ENCODE peak calls at places on chromosomes 7 and 10, in eight cellular contexts. D is fibroblast of pulmonary artery, R is brain microvascular endothelial cell, K is AG09309, F is kidney, L is coronary artery, N is lower leg skin, H is mammary epithelial cell. Q is an unnamed sample.

GRCh38 chr7:33904680-33905388 is 505 bp upstream of the BMPER start:
- DNase-seq in D (peak), R (no peak), K (no peak), F (peak), L (peak), N (no peak), H (peak), Q (no peak)

GRCh38 chr7:1637155-1637554 is 32.9 kb upstream of the ELFN1 start:
- DNase-seq in D (no peak), R (no peak), K (no peak), F (no peak), L (no peak), N (no peak), H (peak), Q (no peak)

GRCh38 chr7:91636728-91637127 is 243.8 kb downstream of the MTERF1 start:
- DNase-seq in D (no peak), R (no peak), K (no peak), F (no peak), L (no peak), N (no peak), H (no peak), Q (no peak)

GRCh38 chr10:103859161-103860141 is 4.1 kb upstream of the SH3PXD2A start:
- DNase-seq in D (peak), R (peak), K (no peak), F (no peak), L (no peak), N (peak), H (peak), Q (peak)

GRCh38 chr7:117458977-117459583 is 20.7 kb upstream of the CFTR start:
- DNase-seq in D (peak), R (no peak), K (no peak), F (no peak), L (no peak), N (no peak), H (no peak), Q (peak)

GRCh38 chr10:3625959-3626751 is 158.9 kb downstream of the KLF6 start:
- DNase-seq in D (peak), R (peak), K (peak), F (no peak), L (no peak), N (no peak), H (peak), Q (peak)

GRCh38 chr7:106448346-106448991 is 163.7 kb upstream of the NAMPT start:
- DNase-seq in D (no peak), R (no peak), K (no peak), F (no peak), L (no peak), N (no peak), H (no peak), Q (no peak)

GRCh38 chr7:124155400-124156022 is 122.6 kb upstream of the TMEM229A start:
- DNase-seq in D (peak), R (no peak), K (no peak), F (no peak), L (no peak), N (no peak), H (peak), Q (peak)

GRCh38 chr7:41874206-41874770 is 171.4 kb upstream of the INHBA start:
- DNase-seq in D (no peak), R (no peak), K (no peak), F (no peak), L (no peak), N (no peak), H (no peak), Q (no peak)

GRCh38 chr7:7911756-7912155 is 56.8 kb upstream of the GLCCI1 start:
- DNase-seq in D (no peak), R (no peak), K (no peak), F (no peak), L (no peak), N (no peak), H (no peak), Q (no peak)

GRCh38 chr10:103448751-103449150 is 3.4 kb downstream of the CALHM2 start:
- DNase-seq in D (peak), R (peak), K (peak), F (no peak), L (no peak), N (peak), H (peak), Q (peak)

GRCh38 chr7:144869072-144869471 is 33.2 kb upstream of the TPK1 start:
- DNase-seq in D (no peak), R (no peak), K (no peak), F (no peak), L (no peak), N (no peak), H (no peak), Q (no peak)

GRCh38 chr7:115054478-115055122 is 132.7 kb downstream of the MDFIC start:
- DNase-seq in D (no peak), R (no peak), K (no peak), F (no peak), L (no peak), N (no peak), H (no peak), Q (no peak)

GRCh38 chr10:61187601-61188000 is 243.6 kb upstream of the RHOBTB1 start:
- DNase-seq in D (no peak), R (no peak), K (no peak), F (no peak), L (no peak), N (no peak), H (no peak), Q (no peak)

GRCh38 chr7:44077681-44078091 is 4.6 kb downstream of the POLM start:
- DNase-seq in D (no peak), R (no peak), K (no peak), F (peak), L (no peak), N (no peak), H (no peak), Q (no peak)

GRCh38 chr7:99041526-99041925 is 102.4 kb downstream of the SMURF1 start:
- DNase-seq in D (no peak), R (no peak), K (no peak), F (no peak), L (no peak), N (no peak), H (no peak), Q (no peak)

GRCh38 chr7:28296571-28297483 is 115.5 kb upstream of the CREB5 start:
- DNase-seq in D (peak), R (no peak), K (no peak), F (no peak), L (no peak), N (no peak), H (peak), Q (peak)

GRCh38 chr7:106865130-106866115 is at the start of gene PIK3CG:
- DNase-seq in D (peak), R (no peak), K (no peak), F (no peak), L (no peak), N (no peak), H (no peak), Q (no peak)

GRCh38 chr7:93914581-93915066 is 6.9 kb upstream of the GNG11 start:
- DNase-seq in D (peak), R (no peak), K (no peak), F (no peak), L (no peak), N (no peak), H (peak), Q (peak)

GRCh38 chr7:34016876-34017275 is 111.5 kb downstream of the BMPER start:
- DNase-seq in D (no peak), R (no peak), K (no peak), F (no peak), L (no peak), N (no peak), H (no peak), Q (no peak)

GRCh38 chr7:72267291-72267800 is 144.8 kb downstream of the CALN1 start:
- DNase-seq in D (no peak), R (no peak), K (no peak), F (no peak), L (no peak), N (no peak), H (no peak), Q (no peak)

GRCh38 chr7:10939237-10939910 is 34.3 kb upstream of the PHF14 start:
- DNase-seq in D (no peak), R (no peak), K (no peak), F (no peak), L (no peak), N (no peak), H (peak), Q (no peak)

GRCh38 chr7:130371059-130371458 is 9.2 kb upstream of the CPA1 start:
- DNase-seq in D (peak), R (no peak), K (no peak), F (peak), L (no peak), N (peak), H (peak), Q (peak)

GRCh38 chr7:35007768-35008167 is 29.5 kb downstream of the DPY19L1 start:
- DNase-seq in D (no peak), R (no peak), K (no peak), F (no peak), L (no peak), N (no peak), H (no peak), Q (no peak)

GRCh38 chr7:137890449-137890916 is 43.7 kb upstream of the DGKI start:
- DNase-seq in D (no peak), R (no peak), K (no peak), F (no peak), L (no peak), N (no peak), H (no peak), Q (no peak)

GRCh38 chr7:99473315-99473596 is 566 bp downstream of the ZNF789 start:
- DNase-seq in D (peak), R (peak), K (peak), F (no peak), L (no peak), N (no peak), H (peak), Q (peak)

GRCh38 chr7:54773472-54774399 is 14.7 kb upstream of the SEC61G start:
- DNase-seq in D (peak), R (peak), K (peak), F (peak), L (no peak), N (peak), H (peak), Q (peak)

GRCh38 chr10:22243321-22243720 is 25.5 kb upstream of the EBLN1 start:
- DNase-seq in D (no peak), R (no peak), K (no peak), F (no peak), L (no peak), N (no peak), H (no peak), Q (no peak)

GRCh38 chr10:3786295-3786981 is 1.4 kb upstream of the KLF6 start:
- DNase-seq in D (peak), R (no peak), K (no peak), F (peak), L (peak), N (peak), H (peak), Q (peak)

GRCh38 chr10:87915989-87916388 is 52.6 kb downstream of the PTEN start:
- DNase-seq in D (peak), R (no peak), K (no peak), F (no peak), L (no peak), N (no peak), H (peak), Q (peak)

GRCh38 chr10:92124020-92124419 is 166.9 kb downstream of the CPEB3 start:
- DNase-seq in D (peak), R (no peak), K (no peak), F (no peak), L (no peak), N (no peak), H (no peak), Q (no peak)

GRCh38 chr10:5709865-5710264 is 25.2 kb downstream of the TASOR2 start:
- DNase-seq in D (no peak), R (no peak), K (no peak), F (no peak), L (no peak), N (no peak), H (no peak), Q (no peak)

GRCh38 chr7:20440472-20441105 is 109.9 kb downstream of the ITGB8 start:
- DNase-seq in D (peak), R (peak), K (no peak), F (no peak), L (no peak), N (no peak), H (no peak), Q (peak)

GRCh38 chr7:70566659-70567058 is 565.3 kb upstream of the GALNT17 start:
- DNase-seq in D (no peak), R (no peak), K (no peak), F (no peak), L (no peak), N (no peak), H (peak), Q (no peak)

GRCh38 chr10:87603769-87604168 is 55.9 kb upstream of the PAPSS2 start:
- DNase-seq in D (no peak), R (no peak), K (no peak), F (no peak), L (no peak), N (no peak), H (no peak), Q (no peak)

GRCh38 chr7:5420841-5421625 is 2.6 kb downstream of the TNRC18 start:
- DNase-seq in D (no peak), R (no peak), K (no peak), F (peak), L (no peak), N (no peak), H (peak), Q (peak)

GRCh38 chr10:116831790-116832189 is 17.5 kb upstream of the ENO4 start:
- DNase-seq in D (no peak), R (no peak), K (no peak), F (no peak), L (no peak), N (no peak), H (no peak), Q (no peak)

GRCh38 chr7:96979551-96980276 is 25.6 kb upstream of the DLX6 start:
- DNase-seq in D (no peak), R (no peak), K (no peak), F (no peak), L (no peak), N (no peak), H (no peak), Q (no peak)

GRCh38 chr10:131683941-131684340 is 216.9 kb upstream of the PPP2R2D start:
- DNase-seq in D (no peak), R (no peak), K (no peak), F (peak), L (no peak), N (no peak), H (no peak), Q (no peak)
- TF ChIP-seq CTCF in D (no peak), R (no peak), K (no peak), F (no peak), L (no peak), N (no peak), H (no peak), Q (no peak)

DNA sequence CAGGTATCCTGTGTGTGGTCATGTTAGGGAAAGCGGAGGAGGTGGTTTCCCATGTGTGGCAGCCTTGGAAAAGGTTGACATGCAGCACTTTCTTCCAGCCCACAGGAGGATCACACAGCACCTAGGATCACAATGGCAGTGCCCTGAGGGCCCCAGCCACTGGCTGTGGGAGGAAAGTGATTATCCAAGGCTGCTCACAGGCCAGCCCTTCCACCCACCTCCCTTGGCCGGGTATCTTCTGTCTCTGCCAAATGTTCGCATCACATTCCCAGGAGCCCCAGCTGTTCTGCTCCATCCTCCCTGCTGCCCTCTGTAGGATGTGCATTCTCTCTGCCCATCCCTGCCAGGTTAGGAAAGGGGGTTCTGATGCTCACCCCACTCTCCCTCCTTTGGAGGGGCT is 2.5 kb upstream of the MLXIPL start:
- DNase-seq in D (peak), R (no peak), K (no peak), F (no peak), L (no peak), N (no peak), H (peak), Q (peak)
- TF ChIP-seq CTCF in D (peak), R (peak), K (peak), F (no peak), L (no peak), N (no peak), H (peak), Q (no peak)

DNA sequence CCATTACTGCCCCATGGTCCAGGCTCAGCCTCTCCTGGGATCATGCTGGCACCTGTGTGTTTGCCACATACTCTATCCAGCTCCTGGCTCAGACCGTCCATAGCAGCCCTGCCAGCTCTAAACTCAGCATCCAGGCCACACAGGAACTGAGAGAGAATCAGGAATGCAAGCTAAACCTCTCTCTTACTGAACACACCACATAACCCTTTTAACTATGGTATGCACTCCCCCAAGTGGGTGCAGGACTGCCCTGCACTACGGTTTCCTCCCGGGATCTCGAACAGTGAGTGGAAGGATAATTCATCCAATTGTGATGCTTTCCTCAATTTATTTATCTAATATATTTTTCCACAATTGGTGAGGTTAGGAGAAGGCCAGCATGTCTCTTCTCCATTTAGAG is 17.1 kb upstream of the ZNF800 start:
- DNase-seq in D (peak), R (no peak), K (no peak), F (no peak), L (no peak), N (no peak), H (no peak), Q (no peak)
- TF ChIP-seq CTCF in D (peak), R (peak), K (peak), F (no peak), L (no peak), N (no peak), H (no peak), Q (no peak)

DNA sequence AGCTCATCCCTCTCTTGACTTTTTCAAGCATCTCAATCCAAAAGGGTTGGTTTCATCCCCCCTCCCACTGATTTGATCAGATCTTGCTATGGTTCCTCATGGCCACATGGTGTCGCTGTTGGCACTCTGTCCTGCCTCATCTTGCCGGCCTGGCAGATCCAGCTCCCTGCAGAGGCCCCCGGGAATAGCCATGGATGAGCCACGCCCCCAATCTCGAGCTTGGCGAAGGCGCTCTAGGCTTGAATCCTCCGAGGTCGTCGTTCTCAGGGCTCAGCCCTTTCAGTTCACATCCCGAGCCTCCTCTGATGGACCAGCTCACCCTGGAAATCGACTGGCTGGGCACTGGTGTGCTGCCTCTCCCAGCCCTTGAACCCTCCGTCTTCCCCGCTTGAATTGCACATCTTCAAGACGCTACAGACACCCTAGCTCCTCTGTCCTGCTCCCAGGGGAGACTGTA is 628.7 kb downstream of the TYW1 start:
- DNase-seq in D (peak), R (peak), K (no peak), F (peak), L (peak), N (peak), H (no peak), Q (no peak)
- TF ChIP-seq CTCF in D (peak), R (peak), K (peak), F (peak), L (peak), N (no peak), H (peak), Q (peak)

GRCh38 chr7:30313348-30313747 is 29.0 kb downstream of the ZNRF2 start:
- DNase-seq in D (no peak), R (no peak), K (no peak), F (no peak), L (no peak), N (no peak), H (no peak), Q (no peak)
- TF ChIP-seq CTCF in D (no peak), R (no peak), K (no peak), F (no peak), L (no peak), N (no peak), H (no peak), Q (no peak)

Q was measured in MCF 10A.